ENCODE peak calls at places on chromosomes 11 and 22, in four cellular contexts. A is GM10248, N is psoas muscle, Q is sigmoid colon. Z is an unnamed sample.

GRCh38 chr22:46081036-46081830 is 69.1 kb upstream of the PPARA start:
- DNase-seq in A (no peak), N (peak; percentile 62), Q (peak; percentile 76), Z (no peak)

GRCh38 chr11:107848345-107848744 is 10.2 kb downstream of the SLC35F2 start:
- DNase-seq in A (no peak), N (no peak), Q (no peak), Z (no peak)

GRCh38 chr11:66069715-66070603 is at the start of gene PACS1:
- DNase-seq in A (peak; percentile 90), N (peak; percentile 86), Q (peak; percentile 85), Z (peak; percentile 91)

GRCh38 chr11:8011981-8012444 is 24.9 kb downstream of the EIF3F start:
- DNase-seq in A (no peak), N (no peak), Q (no peak), Z (no peak)

GRCh38 chr11:3916962-3917361 is 61.5 kb downstream of the STIM1 start:
- DNase-seq in A (no peak), N (no peak), Q (no peak), Z (no peak)

GRCh38 chr11:2295971-2296912 is 5.5 kb downstream of the C11orf21 start:
- DNase-seq in A (no peak), N (peak; percentile 33), Q (peak; percentile 28), Z (no peak)

GRCh38 chr11:12173111-12173510 is 62.7 kb downstream of the MICAL2 start:
- DNase-seq in A (no peak), N (no peak), Q (no peak), Z (no peak)

GRCh38 chr11:22753401-22753800 is 76.2 kb downstream of the SVIP start:
- DNase-seq in A (no peak), N (no peak), Q (no peak), Z (no peak)